ENCODE peak calls at places on chromosomes 11 and 22, in six cellular contexts. Y is Caco-2, Q is mammary epithelial cell, C is BJ, F is NB4, A is bronchial epithelial cell. O is an unnamed sample.

GRCh38 chr11:107562647-107563208 is 2.8 kb downstream of the ALKBH8 start:
- DNase-seq in F (peak), C (no peak), A (peak), Q (peak), Y (no peak), O (no peak)

GRCh38 chr11:24068197-24068596 is 428.7 kb upstream of the LUZP2 start:
- DNase-seq in C (no peak), A (no peak), F (no peak), Y (peak), Q (no peak), O (no peak)

GRCh38 chr11:114182471-114182968 is 113.7 kb upstream of the NNMT start:
- DNase-seq in Q (no peak), Y (no peak), F (no peak), C (no peak), A (no peak), O (no peak)

GRCh38 chr11:126914166-126914565 is 86.4 kb downstream of the KIRREL3 start:
- DNase-seq in A (no peak), F (no peak), Q (no peak), C (no peak), Y (no peak), O (no peak)

GRCh38 chr11:11366793-11367192 is 13.7 kb upstream of the CSNK2A3 start:
- DNase-seq in A (no peak), Q (no peak), C (no peak), Y (no peak), F (no peak), O (no peak)

GRCh38 chr11:79253280-79253679 is 187.6 kb downstream of the TENM4 start:
- DNase-seq in Q (no peak), F (no peak), Y (no peak), A (no peak), C (no peak), O (no peak)

GRCh38 chr22:45468872-45469572 is 33.7 kb upstream of the FBLN1 start:
- DNase-seq in Q (peak), A (peak), C (peak), Y (no peak), F (no peak), O (no peak)

GRCh38 chr11:64539711-64540420 is 51.2 kb upstream of the SLC22A12 start:
- DNase-seq in C (no peak), A (no peak), F (peak), Y (no peak), Q (no peak), O (no peak)

GRCh38 chr22:24697671-24698082 is 76.8 kb downstream of the PIWIL3 start:
- DNase-seq in F (no peak), A (peak), Y (no peak), C (no peak), Q (no peak), O (peak)

GRCh38 chr22:41288245-41288946 is 2.4 kb upstream of the RANGAP1 start:
- DNase-seq in Y (peak), A (peak), F (no peak), Q (peak), C (no peak), O (peak)

GRCh38 chr22:41289681-41290080 is 3.7 kb upstream of the RANGAP1 start:
- DNase-seq in A (no peak), Y (no peak), C (no peak), F (no peak), Q (no peak), O (no peak)

GRCh38 chr22:41286639-41287091 is 678 bp upstream of the RANGAP1 start:
- DNase-seq in Q (no peak), F (peak), A (no peak), C (no peak), Y (no peak), O (no peak)

GRCh38 chr22:41285820-41286638 is at the start of gene RANGAP1:
- DNase-seq in F (peak), A (peak), Q (peak), C (peak), Y (peak), O (peak)

GRCh38 chr22:41290262-41291221 is 4.6 kb upstream of the RANGAP1 start:
- DNase-seq in Q (peak), Y (peak), A (peak), F (no peak), C (peak), O (no peak)
- H3K4me3 ChIP-seq in Q (no peak), Y (no peak), A (no peak), F (no peak), C (no peak), O (no peak)

GRCh38 chr22:19175602-19176174 is 2.8 kb downstream of the SLC25A1 start:
- DNase-seq in A (no peak), C (no peak), F (peak), Y (no peak), Q (no peak), O (no peak)

GRCh38 chr22:19177164-19178064 is 1.1 kb downstream of the SLC25A1 start:
- DNase-seq in C (no peak), Y (no peak), A (no peak), F (no peak), Q (no peak), O (no peak)

GRCh38 chr22:19176175-19176630 is 2.3 kb downstream of the SLC25A1 start:
- DNase-seq in C (no peak), Y (no peak), Q (no peak), A (no peak), F (no peak), O (no peak)

GRCh38 chr22:19178065-19178658 is 374 bp downstream of the SLC25A1 start:
- DNase-seq in F (peak), A (peak), C (no peak), Q (peak), Y (peak), O (peak)

GRCh38 chr22:19176732-19177131 is 1.8 kb downstream of the SLC25A1 start:
- DNase-seq in Q (no peak), C (no peak), Y (no peak), A (no peak), F (peak), O (no peak)
- H3K4me3 ChIP-seq in Q (no peak), C (no peak), Y (peak), A (no peak), F (no peak), O (no peak)

DNA sequence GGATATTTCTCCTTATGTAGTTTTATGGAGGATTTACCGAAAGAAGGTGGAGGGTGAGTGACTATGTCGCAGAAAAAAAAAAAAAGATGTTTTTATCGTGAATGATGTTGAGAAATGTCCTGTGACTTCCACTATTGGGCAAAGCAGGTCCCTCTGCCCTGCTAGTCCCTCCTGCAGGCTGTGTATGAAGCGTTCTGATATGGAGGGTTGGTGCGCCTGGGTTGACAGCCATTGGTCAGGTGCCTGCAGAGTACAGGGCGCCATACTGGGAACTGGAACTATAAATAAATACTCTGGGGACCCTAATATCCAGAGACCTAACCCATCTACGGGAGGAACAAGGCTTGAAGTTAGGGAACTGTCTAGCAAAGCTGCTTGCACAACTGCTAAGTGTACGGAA is 1.5 kb downstream of the IL17RA start:
- DNase-seq in Y (no peak), C (no peak), Q (no peak), A (no peak), F (peak), O (no peak)
- H3K4me3 ChIP-seq in Y (no peak), C (no peak), Q (peak), A (peak), F (peak), O (peak)

GRCh38 chr22:35838849-35839646 is 121.4 kb downstream of the APOL5 start:
- DNase-seq in F (peak), Q (peak), Y (peak), A (peak), C (no peak), O (no peak)
- H3K4me3 ChIP-seq in F (no peak), Q (peak), Y (peak), A (peak), C (peak), O (peak)

DNA sequence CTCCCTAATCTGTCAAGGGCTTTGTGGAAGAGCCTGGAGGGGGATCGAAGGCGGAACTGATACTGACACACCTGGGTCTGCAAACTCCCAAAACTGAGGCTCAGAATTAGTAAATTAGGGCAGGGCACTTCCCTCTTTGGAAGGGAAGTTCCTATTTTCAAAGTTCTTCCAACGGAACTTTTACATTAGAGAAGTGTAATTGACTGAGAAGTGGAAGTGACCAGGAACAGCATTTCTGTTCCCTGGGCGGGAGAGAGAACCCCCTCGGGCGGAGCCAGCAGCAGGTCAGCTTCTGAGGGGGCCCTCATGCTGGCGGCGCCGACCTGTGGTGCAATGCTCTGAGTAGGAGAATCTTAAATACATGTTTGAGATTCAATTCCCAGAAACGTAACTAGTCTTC is 1.1 kb upstream of the CBL start:
- DNase-seq in Q (no peak), A (no peak), F (peak), C (no peak), Y (no peak), O (no peak)
- H3K4me3 ChIP-seq in Q (no peak), A (no peak), F (peak), C (no peak), Y (no peak), O (peak)

GRCh38 chr11:74837191-74837590 is 88.5 kb downstream of the RNF169 start:
- DNase-seq in Q (no peak), A (no peak), Y (no peak), F (no peak), C (no peak), O (no peak)
- H3K4me3 ChIP-seq in Q (no peak), A (no peak), Y (no peak), F (no peak), C (no peak), O (no peak)

DNA sequence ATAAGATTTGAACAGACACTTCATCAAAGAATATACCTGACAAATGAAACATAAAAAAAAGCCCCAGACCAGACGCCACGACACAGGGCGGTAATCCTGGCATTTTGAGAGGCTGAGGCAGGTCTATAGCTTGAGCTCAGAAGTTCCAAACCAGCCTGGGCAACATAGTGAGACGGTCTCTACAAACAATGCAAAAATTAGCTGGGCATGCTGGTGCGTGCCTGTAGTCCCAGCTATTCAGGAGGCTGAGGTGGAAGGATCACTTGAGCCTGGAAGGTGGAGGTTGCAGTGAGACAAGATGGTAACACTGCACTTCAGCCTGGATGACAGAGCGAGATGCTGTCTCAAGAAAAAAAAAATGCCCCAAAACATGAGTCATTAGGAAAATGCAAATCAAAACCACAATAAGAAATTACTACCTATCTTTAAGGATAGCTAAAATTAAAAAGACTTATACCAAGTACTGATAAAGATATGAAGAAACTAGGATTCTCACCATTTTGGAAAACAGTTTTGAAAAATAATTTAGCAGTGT is 91.7 kb upstream of the GRAMD1B start:
- DNase-seq in Y (no peak), C (no peak), A (peak), F (no peak), Q (no peak), O (no peak)
- H3K4me3 ChIP-seq in Y (no peak), C (no peak), A (no peak), F (no peak), Q (no peak), O (no peak)

GRCh38 chr22:41305646-41306045 is 4.3 kb downstream of the ZC3H7B start:
- DNase-seq in A (peak), Y (no peak), F (no peak), C (no peak), Q (peak), O (no peak)
- H3K4me3 ChIP-seq in A (no peak), Y (no peak), F (no peak), C (no peak), Q (no peak), O (no peak)

DNA sequence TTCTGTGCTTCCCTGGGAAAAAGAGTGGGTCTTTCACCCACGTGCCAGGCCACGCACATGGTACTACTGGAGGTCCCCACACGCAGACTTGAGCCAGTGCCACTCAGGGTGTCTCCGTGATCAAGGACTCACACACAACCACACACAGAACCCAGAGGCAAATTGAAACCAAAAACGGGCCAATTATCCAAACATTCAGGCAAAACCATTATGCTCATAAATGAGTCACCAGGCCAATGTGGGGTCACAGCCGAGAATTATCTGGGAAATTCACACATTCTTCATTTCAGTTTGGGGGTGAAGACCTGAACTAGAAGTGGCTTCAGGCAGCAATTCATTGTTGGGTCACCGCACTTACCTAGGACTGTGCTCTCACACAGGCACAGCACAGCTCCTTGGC is 28.1 kb downstream of the ADA2 start:
- DNase-seq in C (peak), Y (no peak), Q (peak), A (no peak), F (no peak), O (no peak)
- H3K4me3 ChIP-seq in C (peak), Y (no peak), Q (no peak), A (no peak), F (no peak), O (no peak)